ENCODE peak calls at places on chromosomes 5 and 9, in eight cellular contexts. One of them, this sample, is unnamed.

GRCh38 chr9:133999866-134000265 is 7.7 kb upstream of the VAV2 start:
- DNase-seq in HCT116: no peak
- DNase-seq in mesendoderm: no peak
- DNase-seq in suprapubic skin: no peak
- DNase-seq in GM23248: no peak
- DNase-seq in Panc1: no peak
- DNase-seq in trophoblast cell: no peak
- DNase-seq in lower lobe of right lung: no peak
- DNase-seq in this sample: no peak

GRCh38 chr5:21823588-21823987 is 1029.6 kb downstream of the CDH12 start:
- DNase-seq in HCT116: no peak
- DNase-seq in mesendoderm: no peak
- DNase-seq in suprapubic skin: no peak
- DNase-seq in GM23248: no peak
- DNase-seq in Panc1: no peak
- DNase-seq in trophoblast cell: no peak
- DNase-seq in lower lobe of right lung: no peak
- DNase-seq in this sample: no peak

GRCh38 chr5:668299-668995 is 24.7 kb downstream of the TPPP start:
- DNase-seq in HCT116: no peak
- DNase-seq in mesendoderm: no peak
- DNase-seq in suprapubic skin: peak
- DNase-seq in GM23248: no peak
- DNase-seq in Panc1: no peak
- DNase-seq in trophoblast cell: no peak
- DNase-seq in lower lobe of right lung: no peak
- DNase-seq in this sample: peak

GRCh38 chr5:142717582-142718215 is 31.8 kb upstream of the FGF1 start:
- DNase-seq in HCT116: no peak
- DNase-seq in mesendoderm: peak
- DNase-seq in suprapubic skin: no peak
- DNase-seq in GM23248: peak
- DNase-seq in Panc1: no peak
- DNase-seq in trophoblast cell: no peak
- DNase-seq in lower lobe of right lung: no peak
- DNase-seq in this sample: no peak

GRCh38 chr5:174352681-174353080 is 307.2 kb downstream of the NSG2 start:
- DNase-seq in HCT116: no peak
- DNase-seq in mesendoderm: no peak
- DNase-seq in suprapubic skin: no peak
- DNase-seq in GM23248: no peak
- DNase-seq in Panc1: no peak
- DNase-seq in trophoblast cell: no peak
- DNase-seq in lower lobe of right lung: no peak
- DNase-seq in this sample: no peak

GRCh38 chr5:150538007-150538917 is 30.3 kb downstream of the NDST1 start:
- DNase-seq in HCT116: no peak
- DNase-seq in mesendoderm: no peak
- DNase-seq in suprapubic skin: no peak
- DNase-seq in GM23248: peak
- DNase-seq in Panc1: no peak
- DNase-seq in trophoblast cell: no peak
- DNase-seq in lower lobe of right lung: no peak
- DNase-seq in this sample: no peak

GRCh38 chr9:6930827-6931226 is 173.1 kb downstream of the KDM4C start:
- DNase-seq in HCT116: no peak
- DNase-seq in mesendoderm: peak
- DNase-seq in suprapubic skin: no peak
- DNase-seq in GM23248: peak
- DNase-seq in Panc1: no peak
- DNase-seq in trophoblast cell: peak
- DNase-seq in lower lobe of right lung: no peak
- DNase-seq in this sample: no peak

GRCh38 chr5:139251695-139252288 is 41.7 kb upstream of the MATR3 start:
- DNase-seq in HCT116: no peak
- DNase-seq in mesendoderm: no peak
- DNase-seq in suprapubic skin: no peak
- DNase-seq in GM23248: peak
- DNase-seq in Panc1: no peak
- DNase-seq in trophoblast cell: no peak
- DNase-seq in lower lobe of right lung: no peak
- DNase-seq in this sample: no peak

GRCh38 chr5:111774525-111774924 is 17.5 kb upstream of the NREP start:
- DNase-seq in HCT116: no peak
- DNase-seq in mesendoderm: peak
- DNase-seq in suprapubic skin: no peak
- DNase-seq in GM23248: no peak
- DNase-seq in Panc1: no peak
- DNase-seq in trophoblast cell: no peak
- DNase-seq in lower lobe of right lung: peak
- DNase-seq in this sample: peak

GRCh38 chr5:96279796-96280542 is 153.1 kb downstream of the PCSK1 start:
- DNase-seq in HCT116: no peak
- DNase-seq in mesendoderm: no peak
- DNase-seq in suprapubic skin: no peak
- DNase-seq in GM23248: peak
- DNase-seq in Panc1: no peak
- DNase-seq in trophoblast cell: no peak
- DNase-seq in lower lobe of right lung: no peak
- DNase-seq in this sample: no peak
- H3K27ac ChIP-seq in HCT116: no peak
- H3K27ac ChIP-seq in mesendoderm: no peak
- H3K27ac ChIP-seq in suprapubic skin: no peak
- H3K27ac ChIP-seq in GM23248: peak
- H3K27ac ChIP-seq in Panc1: no peak
- H3K27ac ChIP-seq in trophoblast cell: no peak
- H3K27ac ChIP-seq in lower lobe of right lung: no peak
- H3K27ac ChIP-seq in this sample: no peak

DNA sequence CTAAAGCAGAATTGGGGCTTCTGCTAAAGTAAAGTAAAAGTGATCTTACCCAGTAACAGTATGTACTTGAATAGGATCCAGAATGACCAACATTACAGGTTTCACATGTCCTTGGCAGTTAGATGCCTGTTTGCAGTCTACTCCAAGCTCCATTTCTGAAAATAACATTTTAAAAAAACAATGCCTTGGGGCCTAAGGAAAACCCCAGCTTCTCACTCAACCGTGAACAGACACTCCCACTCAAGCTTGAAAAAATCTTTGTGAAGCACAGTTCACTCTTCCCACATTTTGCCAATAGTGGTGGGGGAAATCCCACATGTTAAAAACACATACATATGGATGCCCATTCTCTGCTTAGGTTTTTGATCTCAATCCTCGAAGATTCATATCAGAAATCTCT is 304.1 kb downstream of the ARRDC3 start:
- DNase-seq in HCT116: no peak
- DNase-seq in mesendoderm: no peak
- DNase-seq in suprapubic skin: no peak
- DNase-seq in GM23248: no peak
- DNase-seq in Panc1: no peak
- DNase-seq in trophoblast cell: no peak
- DNase-seq in lower lobe of right lung: no peak
- DNase-seq in this sample: no peak
- H3K27ac ChIP-seq in HCT116: no peak
- H3K27ac ChIP-seq in mesendoderm: no peak
- H3K27ac ChIP-seq in suprapubic skin: peak
- H3K27ac ChIP-seq in GM23248: no peak
- H3K27ac ChIP-seq in Panc1: no peak
- H3K27ac ChIP-seq in trophoblast cell: no peak
- H3K27ac ChIP-seq in lower lobe of right lung: no peak
- H3K27ac ChIP-seq in this sample: no peak

GRCh38 chr5:16740046-16740445 is 123.2 kb upstream of the RETREG1 start:
- DNase-seq in HCT116: no peak
- DNase-seq in mesendoderm: peak
- DNase-seq in suprapubic skin: no peak
- DNase-seq in GM23248: no peak
- DNase-seq in Panc1: no peak
- DNase-seq in trophoblast cell: no peak
- DNase-seq in lower lobe of right lung: no peak
- DNase-seq in this sample: no peak

GRCh38 chr5:16735092-16735970 is 118.5 kb upstream of the RETREG1 start:
- DNase-seq in HCT116: no peak
- DNase-seq in mesendoderm: no peak
- DNase-seq in suprapubic skin: no peak
- DNase-seq in GM23248: peak
- DNase-seq in Panc1: no peak
- DNase-seq in trophoblast cell: no peak
- DNase-seq in lower lobe of right lung: no peak
- DNase-seq in this sample: no peak

GRCh38 chr5:16736158-16736994 is 119.6 kb upstream of the RETREG1 start:
- DNase-seq in HCT116: peak
- DNase-seq in mesendoderm: peak
- DNase-seq in suprapubic skin: no peak
- DNase-seq in GM23248: peak
- DNase-seq in Panc1: peak
- DNase-seq in trophoblast cell: peak
- DNase-seq in lower lobe of right lung: peak
- DNase-seq in this sample: peak

GRCh38 chr5:16737173-16737572 is 120.4 kb upstream of the RETREG1 start:
- DNase-seq in HCT116: no peak
- DNase-seq in mesendoderm: peak
- DNase-seq in suprapubic skin: no peak
- DNase-seq in GM23248: no peak
- DNase-seq in Panc1: no peak
- DNase-seq in trophoblast cell: no peak
- DNase-seq in lower lobe of right lung: no peak
- DNase-seq in this sample: no peak

GRCh38 chr5:16737620-16738364 is 121.0 kb upstream of the RETREG1 start:
- DNase-seq in HCT116: no peak
- DNase-seq in mesendoderm: peak
- DNase-seq in suprapubic skin: no peak
- DNase-seq in GM23248: no peak
- DNase-seq in Panc1: no peak
- DNase-seq in trophoblast cell: no peak
- DNase-seq in lower lobe of right lung: no peak
- DNase-seq in this sample: no peak
- H3K27ac ChIP-seq in HCT116: no peak
- H3K27ac ChIP-seq in mesendoderm: peak
- H3K27ac ChIP-seq in suprapubic skin: peak
- H3K27ac ChIP-seq in GM23248: no peak
- H3K27ac ChIP-seq in Panc1: no peak
- H3K27ac ChIP-seq in trophoblast cell: peak
- H3K27ac ChIP-seq in lower lobe of right lung: no peak
- H3K27ac ChIP-seq in this sample: peak

DNA sequence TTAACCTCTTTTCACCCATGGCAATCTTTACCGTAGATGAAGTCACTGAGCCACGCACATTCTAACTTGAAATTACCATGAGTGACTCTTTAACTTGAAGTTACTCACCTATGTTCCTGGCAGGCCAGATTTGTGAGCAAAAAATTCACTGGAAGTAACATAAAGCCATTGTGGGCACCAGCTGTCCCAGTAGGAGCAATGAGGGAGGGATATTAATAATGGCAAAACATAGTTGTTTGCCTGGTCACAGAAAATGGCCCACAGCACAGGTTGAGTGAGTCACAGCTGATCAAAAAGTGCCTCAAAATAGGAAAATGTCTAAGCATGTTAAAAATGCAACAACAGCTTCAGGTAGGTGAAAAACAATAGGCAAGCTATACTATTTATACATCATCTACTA is 146.6 kb downstream of the EFNA5 start:
- DNase-seq in HCT116: no peak
- DNase-seq in mesendoderm: no peak
- DNase-seq in suprapubic skin: no peak
- DNase-seq in GM23248: no peak
- DNase-seq in Panc1: no peak
- DNase-seq in trophoblast cell: peak
- DNase-seq in lower lobe of right lung: no peak
- DNase-seq in this sample: no peak
- H3K27ac ChIP-seq in HCT116: no peak
- H3K27ac ChIP-seq in mesendoderm: no peak
- H3K27ac ChIP-seq in suprapubic skin: no peak
- H3K27ac ChIP-seq in GM23248: no peak
- H3K27ac ChIP-seq in Panc1: no peak
- H3K27ac ChIP-seq in trophoblast cell: no peak
- H3K27ac ChIP-seq in lower lobe of right lung: no peak
- H3K27ac ChIP-seq in this sample: no peak

DNA sequence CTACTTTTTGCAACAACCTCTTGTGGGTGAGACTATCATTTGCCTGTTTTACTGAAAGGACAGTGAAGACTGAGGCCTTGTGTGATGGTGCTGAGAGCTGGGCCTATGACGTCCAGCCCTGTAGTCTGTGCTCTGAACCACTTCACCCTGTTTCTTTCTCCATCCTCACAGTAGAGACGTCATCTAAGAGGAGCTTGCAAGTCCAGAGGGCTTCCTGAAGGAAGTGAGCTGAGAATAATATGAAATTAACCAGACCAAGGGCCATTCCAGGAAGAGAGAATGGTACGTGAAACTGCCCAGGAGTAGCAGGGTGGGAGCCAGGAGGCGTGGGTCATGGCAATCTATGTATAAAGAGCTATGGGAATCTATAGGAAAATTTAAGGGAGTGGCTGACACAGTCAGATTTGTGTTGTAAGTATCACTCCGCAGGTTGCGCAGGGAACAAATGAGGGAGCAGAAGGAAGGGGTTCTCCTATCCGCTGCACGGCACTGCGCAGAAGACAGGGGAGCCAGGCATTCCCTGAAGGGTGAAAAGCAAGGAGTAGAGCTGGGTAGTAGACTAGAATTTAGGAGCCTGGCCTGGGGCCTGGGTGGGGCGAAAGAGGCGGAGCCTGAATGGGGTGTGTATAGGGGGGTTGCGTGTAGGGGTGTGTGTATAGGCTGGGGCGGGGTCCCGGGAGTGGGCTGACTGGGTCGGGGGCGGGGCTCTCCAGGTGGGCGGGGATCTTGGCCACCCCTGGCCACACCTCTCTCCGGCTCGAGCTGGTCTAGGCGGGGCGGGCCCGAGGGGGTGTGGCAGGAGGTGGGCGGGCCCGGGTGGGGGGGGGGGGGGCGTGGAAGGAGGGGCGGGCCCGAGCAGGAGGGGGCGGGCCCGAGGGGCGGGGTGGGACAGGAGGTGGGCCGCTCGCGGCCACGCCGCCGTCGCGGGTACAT is at the start of gene FGFR4:
- DNase-seq in HCT116: peak
- DNase-seq in mesendoderm: peak
- DNase-seq in suprapubic skin: peak
- DNase-seq in GM23248: peak
- DNase-seq in Panc1: no peak
- DNase-seq in trophoblast cell: peak
- DNase-seq in lower lobe of right lung: peak
- DNase-seq in this sample: peak
- H3K27ac ChIP-seq in HCT116: peak
- H3K27ac ChIP-seq in mesendoderm: no peak
- H3K27ac ChIP-seq in suprapubic skin: no peak
- H3K27ac ChIP-seq in GM23248: no peak
- H3K27ac ChIP-seq in Panc1: no peak
- H3K27ac ChIP-seq in trophoblast cell: no peak
- H3K27ac ChIP-seq in lower lobe of right lung: peak
- H3K27ac ChIP-seq in this sample: peak

This sample was measured in upper lobe of right lung.